ENCODE peak calls at places on chromosomes 3 and 15, in five cellular contexts. O is ACHN, S is activated T-cell treated with anti-CD3 and anti-CD28 coated beads for 24 hours, U is activated gamma-delta T cell treated with Interleukin-2 at 50 U/mL for 16 hours, Q is NCI-H1092. M is an unnamed sample.

GRCh38 chr3:149442845-149443544 is 31.5 kb upstream of the TM4SF4 start:
- DNase-seq in O (no peak), S (no peak), U (no peak), Q (no peak), M (peak)

GRCh38 chr15:95680693-95681092 is 649.8 kb upstream of the NR2F2 start:
- DNase-seq in O (no peak), S (no peak), U (no peak), Q (no peak), M (no peak)

GRCh38 chr3:87077354-87077753 is 86.4 kb upstream of the VGLL3 start:
- DNase-seq in O (no peak), S (no peak), U (no peak), Q (no peak), M (no peak)

GRCh38 chr15:65558336-65558735 is 28.1 kb downstream of the HACD3 start:
- DNase-seq in O (no peak), S (no peak), U (no peak), Q (no peak), M (no peak)

GRCh38 chr15:68346986-68347385 is 69.4 kb downstream of the FEM1B start:
- DNase-seq in O (no peak), S (no peak), U (no peak), Q (no peak), M (no peak)

GRCh38 chr3:176739169-176739568 is 458.1 kb downstream of the TBL1XR1 start:
- DNase-seq in O (no peak), S (no peak), U (no peak), Q (no peak), M (no peak)

GRCh38 chr15:84570164-84570692 is 30.6 kb upstream of the ZSCAN2 start:
- DNase-seq in O (peak), S (peak), U (peak), Q (no peak), M (no peak)

GRCh38 chr3:187667526-187667925 is 2.7 kb downstream of the SST start:
- DNase-seq in O (no peak), S (no peak), U (no peak), Q (peak), M (no peak)

GRCh38 chr3:162138509-162138908 is 641.9 kb downstream of the OTOL1 start:
- DNase-seq in O (no peak), S (no peak), U (no peak), Q (no peak), M (no peak)

GRCh38 chr15:43225201-43225949 is 4.6 kb upstream of the EPB42 start:
- DNase-seq in O (peak), S (peak), U (peak), Q (peak), M (no peak)

GRCh38 chr15:80216911-80217310 is 35.1 kb downstream of the CTXND1 start:
- DNase-seq in O (no peak), S (no peak), U (no peak), Q (no peak), M (no peak)

GRCh38 chr3:167091186-167091585 is 288.9 kb downstream of the ZBBX start:
- DNase-seq in O (no peak), S (no peak), U (no peak), Q (no peak), M (no peak)

GRCh38 chr3:149224736-149225594 is 3.3 kb upstream of the CP start:
- DNase-seq in O (peak), S (peak), U (no peak), Q (no peak), M (peak)

GRCh38 chr3:156264771-156265170 is 144.4 kb downstream of the KCNAB1 start:
- DNase-seq in O (no peak), S (no peak), U (no peak), Q (no peak), M (no peak)

GRCh38 chr15:64842986-64843561 is 1.4 kb downstream of the PLEKHO2 start:
- DNase-seq in O (no peak), S (no peak), U (no peak), Q (no peak), M (no peak)

GRCh38 chr3:32705232-32705631 is 20.2 kb downstream of the CNOT10 start:
- DNase-seq in O (no peak), S (no peak), U (no peak), Q (no peak), M (no peak)

GRCh38 chr3:48415251-48415953 is 14.5 kb downstream of the PLXNB1 start:
- DNase-seq in O (no peak), S (no peak), U (no peak), Q (no peak), M (no peak)

GRCh38 chr15:63019539-63020109 is 22.9 kb upstream of the TPM1 start:
- DNase-seq in O (peak), S (no peak), U (no peak), Q (no peak), M (peak)

GRCh38 chr3:170485696-170486095 is 67.0 kb downstream of the CLDN11 start:
- DNase-seq in O (no peak), S (no peak), U (no peak), Q (no peak), M (no peak)

GRCh38 chr3:73580343-73580742 is 44.4 kb downstream of the PDZRN3 start:
- DNase-seq in O (no peak), S (no peak), U (no peak), Q (no peak), M (no peak)

GRCh38 chr3:127286571-127287140 is 1.2 kb downstream of the PRR20G start:
- DNase-seq in O (peak), S (no peak), U (no peak), Q (no peak), M (peak)

GRCh38 chr15:40367038-40367672 is 9.1 kb downstream of the DISP2 start:
- DNase-seq in O (no peak), S (no peak), U (no peak), Q (no peak), M (no peak)